ENCODE peak calls at places on chromosomes 11 and 22, in four cellular contexts. R, G, S and Y are unnamed samples.

GRCh38 chr22:30424471-30425326 is 869 bp upstream of the MTFP1 start:
- DNase-seq in G (no peak), R (no peak), S (no peak), Y (no peak)

GRCh38 chr11:126132319-126132718 is 69.7 kb upstream of the CDON start:
- DNase-seq in R (peak), G (no peak), S (no peak), Y (no peak)

GRCh38 chr11:61141601-61142028 is 19.6 kb downstream of the VPS37C start:
- DNase-seq in R (no peak), G (no peak), S (no peak), Y (no peak)

GRCh38 chr22:26906464-26906863 is 249.1 kb downstream of the MIAT start:
- DNase-seq in G (no peak), R (no peak), S (no peak), Y (no peak)

GRCh38 chr22:19065298-19065859 is 56.8 kb downstream of the DGCR2 start:
- DNase-seq in R (no peak), G (no peak), S (no peak), Y (no peak)

GRCh38 chr11:2762451-2762850 is 62.7 kb upstream of the KCNQ1OT1 start:
- DNase-seq in S (no peak), G (no peak), R (no peak), Y (no peak)

GRCh38 chr11:33713162-33713913 is 12.7 kb upstream of the C11orf91 start:
- DNase-seq in R (no peak), S (no peak), G (no peak), Y (no peak)

GRCh38 chr11:109914809-109915653 is 178.2 kb upstream of the ZC3H12C start:
- DNase-seq in R (peak), S (no peak), G (no peak), Y (no peak)

GRCh38 chr11:62108017-62108750 is 15.6 kb upstream of the INCENP start:
- DNase-seq in G (no peak), R (peak), S (peak), Y (peak)

GRCh38 chr11:16770016-16770415 is 31.6 kb downstream of the C11orf58 start:
- DNase-seq in R (no peak), G (no peak), S (no peak), Y (no peak)

GRCh38 chr11:72751293-72752087 is 718 bp downstream of the ARAP1 start:
- DNase-seq in S (peak), G (no peak), R (no peak), Y (no peak)

GRCh38 chr22:20656516-20656901 is 117.4 kb upstream of the SERPIND1 start:
- DNase-seq in S (no peak), G (no peak), R (no peak), Y (no peak)

GRCh38 chr11:27716850-27717249 is 16.6 kb upstream of the BDNF start:
- DNase-seq in R (peak), G (no peak), S (no peak), Y (no peak)

GRCh38 chr22:37077802-37078448 is 26.4 kb downstream of the KCTD17 start:
- DNase-seq in G (peak), S (peak), R (peak), Y (peak)

GRCh38 chr11:76918941-76919386 is 58.2 kb downstream of the ACER3 start:
- DNase-seq in G (no peak), R (peak), S (peak), Y (peak)

GRCh38 chr11:14942735-14943134 is 29.4 kb downstream of the CALCA start:
- DNase-seq in G (no peak), R (no peak), S (no peak), Y (no peak)

GRCh38 chr22:24772493-24773220 is 1.9 kb downstream of the PIWIL3 start:
- DNase-seq in R (peak), G (no peak), S (peak), Y (peak)

GRCh38 chr11:128688031-128688713 is 5.7 kb upstream of the FLI1 start:
- DNase-seq in S (no peak), G (no peak), R (no peak), Y (no peak)

GRCh38 chr22:22663861-22664800 is 19.7 kb downstream of the GGTLC2 start:
- DNase-seq in G (no peak), S (no peak), R (no peak), Y (no peak)

GRCh38 chr11:34614334-34615113 is 6.4 kb upstream of the EHF start:
- DNase-seq in S (no peak), R (peak), G (no peak), Y (no peak)

GRCh38 chr11:16992846-16993245 is 21.4 kb downstream of the PLEKHA7 start:
- DNase-seq in R (no peak), G (no peak), S (no peak), Y (no peak)

GRCh38 chr11:3947084-3947483 is 91.6 kb downstream of the STIM1 start:
- DNase-seq in R (peak), G (no peak), S (no peak), Y (no peak)

GRCh38 chr11:95917188-95918036 is 6.5 kb downstream of the MTMR2 start:
- DNase-seq in S (no peak), G (no peak), R (no peak), Y (no peak)

GRCh38 chr11:32297629-32298028 is 137.7 kb downstream of the WT1 start:
- DNase-seq in G (no peak), S (no peak), R (peak), Y (no peak)

GRCh38 chr11:78419327-78419726 is 1.7 kb upstream of the GAB2 start:
- DNase-seq in G (no peak), R (peak), S (no peak), Y (no peak)

GRCh38 chr11:10414659-10415058 is 40.4 kb upstream of the AMPD3 start:
- DNase-seq in S (no peak), G (no peak), R (peak), Y (no peak)

GRCh38 chr11:109422755-109423113 is 744 bp downstream of the C11orf87 start:
- DNase-seq in R (peak), S (no peak), G (no peak), Y (no peak)

GRCh38 chr22:40449676-40450035 is 79.3 kb downstream of the SGSM3 start:
- DNase-seq in R (peak), S (peak), G (no peak), Y (no peak)

GRCh38 chr22:21099578-21099977 is 53.8 kb downstream of the LRRC74B start:
- DNase-seq in R (no peak), S (no peak), G (no peak), Y (no peak)

DNA sequence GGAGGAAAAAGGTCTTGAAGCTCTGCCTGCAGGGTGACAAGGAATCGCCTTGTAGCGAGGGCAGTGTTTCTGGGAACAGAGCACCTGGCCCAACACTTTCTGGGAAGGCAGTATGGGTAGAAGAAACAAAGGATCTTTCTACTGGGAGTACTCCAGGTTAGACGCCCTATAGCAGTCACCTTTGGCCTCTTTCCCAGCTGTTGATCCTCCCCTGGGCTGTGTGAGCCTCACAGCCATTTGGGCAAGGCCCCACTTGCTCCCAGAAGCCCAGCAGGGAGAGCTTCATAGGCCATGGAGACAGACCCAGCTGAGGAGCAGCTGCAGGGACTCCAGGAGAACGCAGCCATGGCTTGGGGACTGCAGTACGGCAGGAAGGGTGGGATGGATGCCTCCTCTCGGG is 1.2 kb downstream of the SLCO2B1 start:
- DNase-seq in S (no peak), R (no peak), G (no peak), Y (no peak)
- H3K4me3 ChIP-seq in S (no peak), R (no peak), G (peak), Y (no peak)

DNA sequence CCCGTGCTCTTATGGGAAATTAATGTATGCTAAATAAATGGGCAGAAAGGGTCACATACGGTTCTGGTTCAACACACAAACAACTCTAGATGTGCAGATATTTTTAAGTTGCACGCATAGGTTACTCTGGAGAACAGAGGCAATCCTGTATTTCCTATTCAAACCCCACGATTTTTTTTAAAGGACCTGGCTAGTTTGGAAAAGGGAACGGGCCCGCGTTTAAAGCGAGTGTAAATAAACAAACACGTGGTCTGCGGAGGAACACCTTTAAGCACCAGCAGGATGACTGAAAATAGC is 550 bp downstream of the MRE11 start:
- DNase-seq in R (no peak), G (no peak), S (no peak), Y (no peak)
- H3K4me3 ChIP-seq in R (peak), G (peak), S (peak), Y (peak)

GRCh38 chr11:118633979-118634378 is 26.6 kb downstream of the PHLDB1 start:
- DNase-seq in G (no peak), S (no peak), R (peak), Y (no peak)
- H3K4me3 ChIP-seq in G (no peak), S (no peak), R (no peak), Y (no peak)

DNA sequence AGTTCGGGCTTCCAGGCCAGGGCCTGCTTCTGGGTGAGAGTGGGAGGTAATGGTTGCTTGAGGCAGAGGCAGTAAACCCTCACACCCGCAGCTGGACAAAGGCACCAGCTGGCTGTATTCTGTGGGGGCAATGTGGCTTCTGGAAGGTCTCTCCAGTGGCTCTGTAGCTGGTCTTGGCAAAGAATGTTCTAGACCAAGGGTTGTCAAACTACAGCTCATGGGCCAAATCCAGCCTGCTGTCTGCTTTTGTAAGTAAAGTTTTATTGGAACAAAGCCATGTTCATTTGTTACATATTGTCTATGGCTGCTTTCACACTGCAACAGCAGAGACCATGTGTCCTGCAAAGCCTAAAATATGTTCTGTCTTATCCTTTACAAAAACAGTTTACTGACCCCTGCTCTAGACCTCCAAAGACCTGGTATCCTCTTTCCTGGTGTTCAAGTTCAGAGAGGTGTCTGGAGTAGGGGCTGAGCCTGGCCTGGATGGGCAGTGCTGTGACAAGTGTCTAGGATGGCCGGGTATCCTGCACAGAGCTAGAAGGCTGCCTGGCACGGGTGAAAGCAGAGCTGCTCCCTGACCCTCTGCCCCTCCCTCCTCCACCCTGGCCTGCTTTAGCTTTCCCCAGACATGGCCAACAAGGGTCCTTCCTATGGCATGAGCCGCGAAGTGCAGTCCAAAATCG is 3.4 kb downstream of the TAGLN start:
- DNase-seq in S (no peak), G (no peak), R (no peak), Y (no peak)
- H3K4me3 ChIP-seq in S (no peak), G (peak), R (peak), Y (no peak)

DNA sequence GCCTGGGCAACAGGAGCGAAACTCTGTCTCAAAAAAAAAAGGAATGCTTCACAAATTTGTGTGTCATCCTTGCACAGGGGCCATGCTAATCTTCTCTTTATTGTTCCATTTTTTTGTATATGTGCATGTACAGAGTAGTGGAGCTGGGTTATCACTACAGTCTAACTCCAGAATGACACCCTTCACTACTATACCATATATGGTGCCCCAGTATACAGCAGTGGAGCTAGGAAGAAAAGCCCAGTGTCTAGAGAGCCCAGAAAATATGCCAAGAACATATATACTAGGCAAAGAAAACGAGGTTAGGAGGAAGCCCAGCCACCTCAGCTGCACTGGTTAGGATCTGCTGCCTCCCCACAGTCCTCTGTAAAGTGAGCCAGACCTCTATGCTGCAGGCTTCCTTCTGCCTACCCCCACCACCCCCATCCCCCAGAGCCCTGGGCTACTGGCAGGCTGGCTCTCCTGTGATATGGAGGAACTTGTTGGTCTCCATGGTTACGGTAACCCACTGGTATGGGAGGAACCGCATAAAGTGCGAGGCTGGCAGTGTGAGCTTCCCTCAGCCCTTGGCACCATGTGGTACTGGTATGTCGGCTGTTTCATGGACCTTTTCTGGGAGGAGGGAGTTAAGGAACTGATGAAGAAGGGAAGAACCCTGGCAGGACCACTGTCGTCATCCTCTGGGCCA is 34.3 kb downstream of the RCOR2 start:
- DNase-seq in R (no peak), S (no peak), G (no peak), Y (no peak)
- H3K4me3 ChIP-seq in R (no peak), S (no peak), G (no peak), Y (no peak)

DNA sequence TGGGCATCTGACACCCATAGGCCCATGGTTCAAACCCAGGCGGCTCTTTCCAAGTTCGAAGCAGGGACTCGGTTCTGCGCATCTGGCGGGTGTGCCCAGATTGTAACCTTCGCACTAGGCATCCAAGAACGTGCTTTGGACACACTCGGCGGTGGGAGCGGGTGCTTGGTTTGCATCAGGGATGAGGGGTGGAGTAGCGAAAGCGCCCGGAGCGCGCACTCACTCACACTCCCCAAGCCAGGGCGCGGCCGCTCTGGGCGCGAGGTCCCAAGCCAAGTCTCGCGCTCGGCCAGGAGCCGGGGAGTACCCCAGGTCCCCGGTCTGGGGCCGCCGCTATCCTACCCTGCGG is 243 bp upstream of the SYT9 start:
- DNase-seq in R (no peak), S (no peak), G (no peak), Y (peak)
- H3K4me3 ChIP-seq in R (peak), S (no peak), G (peak), Y (peak)

DNA sequence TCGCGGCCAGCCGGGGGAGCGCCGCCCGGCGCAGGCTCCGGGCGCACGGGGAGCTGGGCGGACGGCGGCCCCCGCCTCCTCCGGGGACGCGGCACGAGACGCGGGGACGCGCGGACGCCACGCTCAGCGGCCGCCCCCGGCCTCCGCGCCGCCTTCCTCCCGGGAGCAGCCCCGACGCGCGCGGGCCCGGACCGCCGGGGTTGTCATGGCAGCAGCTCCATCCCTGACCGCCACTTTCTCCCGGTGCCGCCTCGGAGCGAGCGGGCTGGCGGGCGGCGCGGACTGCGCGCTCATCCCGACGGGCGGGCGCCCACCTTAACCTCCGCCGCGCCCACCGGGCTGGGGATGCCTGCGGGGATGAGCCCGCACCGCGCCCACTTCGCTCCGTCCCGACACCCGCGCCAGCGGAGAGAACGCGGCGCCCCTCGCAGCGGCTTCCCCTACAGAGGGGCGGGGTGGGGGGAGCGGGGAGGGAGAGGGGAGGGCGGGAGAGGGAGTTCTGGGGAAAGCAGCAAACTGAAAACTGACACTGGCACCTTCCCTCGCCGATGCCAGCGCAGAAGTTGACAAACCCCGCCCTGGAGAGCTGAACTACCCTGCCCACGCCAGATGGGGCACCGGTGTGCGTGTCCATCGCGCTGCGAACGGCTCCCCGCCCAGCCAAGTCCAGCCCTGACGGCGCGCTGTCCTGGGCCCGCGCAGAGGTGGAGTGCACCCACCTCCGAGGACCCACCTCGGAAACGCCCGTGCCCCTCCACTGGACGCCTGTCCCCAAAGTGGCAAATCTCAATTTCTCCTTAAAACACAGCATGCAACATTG is 588.4 kb downstream of the OPCML start:
- DNase-seq in G (no peak), R (peak), S (no peak), Y (peak)
- H3K4me3 ChIP-seq in G (peak), R (peak), S (no peak), Y (peak)

GRCh38 chr11:416757-417621 is 2.2 kb upstream of the SIGIRR start:
- DNase-seq in R (peak), S (no peak), G (no peak), Y (no peak)
- H3K4me3 ChIP-seq in R (peak), S (no peak), G (peak), Y (peak)

GRCh38 chr11:66012371-66012945 is 650 bp downstream of the CST6 start:
- DNase-seq in G (no peak), R (no peak), S (no peak), Y (no peak)

GRCh38 chr11:66012946-66013761 is 1.3 kb downstream of the CST6 start:
- DNase-seq in S (no peak), R (no peak), G (no peak), Y (no peak)

GRCh38 chr11:66013762-66014100 is 1.9 kb downstream of the CST6 start:
- DNase-seq in G (no peak), S (no peak), R (no peak), Y (no peak)

GRCh38 chr11:66011239-66011784 is 496 bp upstream of the CST6 start:
- DNase-seq in G (no peak), S (no peak), R (peak), Y (no peak)

GRCh38 chr11:66011785-66012303 is at the start of gene CST6:
- DNase-seq in G (no peak), S (no peak), R (no peak), Y (no peak)
- H3K4me3 ChIP-seq in G (no peak), S (no peak), R (no peak), Y (no peak)

DNA sequence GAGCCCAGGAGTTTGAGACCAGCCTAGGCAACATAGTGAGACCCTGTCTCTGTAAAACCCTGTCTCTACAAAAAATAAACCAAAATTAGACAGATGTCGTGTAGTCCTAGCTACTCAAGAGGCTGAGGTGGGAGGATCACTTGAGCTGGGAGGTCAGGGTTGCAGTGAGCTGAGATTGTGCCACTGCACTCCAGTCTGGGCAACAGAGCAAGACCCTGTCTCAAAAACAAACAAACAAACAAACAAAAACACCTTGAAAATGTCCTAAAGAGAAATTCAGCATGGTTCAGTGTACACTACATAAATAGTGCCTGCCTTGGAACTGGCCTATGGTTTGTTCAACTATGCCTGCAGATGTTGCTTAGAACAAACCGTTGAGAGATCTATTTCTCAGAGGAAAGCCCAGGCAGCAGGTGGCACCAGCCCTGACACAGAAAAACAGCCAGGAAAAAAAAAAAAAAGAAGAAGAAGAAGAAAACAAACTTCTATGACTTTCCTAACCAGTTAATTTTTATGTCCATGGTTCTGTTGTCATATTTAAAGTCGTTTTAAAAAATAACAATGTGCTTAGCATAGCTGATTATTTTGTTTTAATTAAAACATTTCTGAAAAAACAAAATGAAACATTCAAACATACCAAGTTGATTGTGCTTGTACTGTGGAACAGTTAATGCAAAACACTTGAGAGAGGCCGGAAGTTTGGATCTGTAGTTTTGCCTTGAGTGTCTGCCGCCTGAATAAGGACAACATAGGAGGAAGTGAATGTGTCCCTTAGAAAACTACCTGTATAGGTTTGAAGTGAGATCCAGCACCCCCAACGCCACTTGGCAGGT is 5.4 kb downstream of the KREMEN1 start:
- DNase-seq in S (no peak), G (no peak), R (no peak), Y (no peak)
- H3K4me3 ChIP-seq in S (no peak), G (no peak), R (no peak), Y (no peak)